ENCODE peak calls at places on chromosomes 16 and 17, in nine cellular contexts. A, R, O, B, J, W, P, G and I are unnamed samples.

GRCh38 chr17:245611-246010 is 64.2 kb upstream of the DOC2B start:
- DNase-seq in B (no peak), A (no peak), J (no peak), O (no peak), G (no peak), W (no peak), R (no peak), P (no peak), I (no peak)

GRCh38 chr16:88764913-88765349 is 20.1 kb downstream of the PIEZO1 start:
- DNase-seq in O (no peak), R (no peak), A (no peak), J (no peak), G (no peak), B (no peak), W (no peak), P (no peak), I (no peak)

GRCh38 chr17:46742539-46743270 is 75.8 kb downstream of the WNT3 start:
- DNase-seq in B (peak), W (peak), P (no peak), A (peak), O (no peak), J (no peak), R (peak), G (no peak), I (peak)

GRCh38 chr16:23823475-23824407 is 12.0 kb upstream of the PRKCB start:
- DNase-seq in B (no peak), O (no peak), R (no peak), G (no peak), P (no peak), W (no peak), A (no peak), J (no peak), I (no peak)

GRCh38 chr16:73054131-73054496 is 6.2 kb upstream of the ZFHX3 start:
- DNase-seq in O (no peak), R (no peak), G (no peak), P (no peak), B (no peak), W (no peak), J (no peak), A (no peak), I (peak)

GRCh38 chr17:7097940-7098339 is 16.7 kb downstream of the ASGR2 start:
- DNase-seq in O (no peak), G (no peak), B (no peak), J (no peak), P (no peak), R (no peak), W (no peak), A (no peak), I (no peak)

GRCh38 chr16:50335198-50335958 is 33.4 kb downstream of the BRD7 start:
- DNase-seq in R (no peak), B (no peak), J (no peak), G (no peak), W (no peak), P (no peak), A (no peak), O (no peak), I (no peak)

GRCh38 chr17:58330997-58331814 is 2.6 kb upstream of the TSPOAP1 start:
- DNase-seq in O (no peak), W (no peak), J (no peak), P (peak), R (peak), A (no peak), G (no peak), B (no peak), I (no peak)

GRCh38 chr17:82333279-82334171 is at the start of gene SECTM1:
- DNase-seq in G (peak), J (no peak), R (peak), O (no peak), A (no peak), P (no peak), W (no peak), B (peak), I (peak)

GRCh38 chr17:20935740-20936139 is 107.1 kb downstream of the USP22 start:
- DNase-seq in W (peak), O (no peak), J (no peak), G (no peak), P (no peak), B (peak), A (peak), R (no peak), I (peak)

GRCh38 chr17:48358203-48358602 is 71.8 kb downstream of the SKAP1 start:
- DNase-seq in R (no peak), O (peak), J (no peak), B (no peak), G (no peak), W (no peak), P (no peak), A (no peak), I (no peak)

GRCh38 chr16:15401972-15402371 is 6.4 kb downstream of the MPV17L start:
- DNase-seq in A (no peak), R (no peak), P (no peak), J (no peak), O (no peak), B (no peak), G (no peak), W (no peak), I (no peak)

GRCh38 chr17:81527591-81528383 is at the start of gene FSCN2:
- DNase-seq in R (no peak), A (no peak), P (no peak), B (no peak), J (no peak), O (peak), G (no peak), W (no peak), I (peak)

GRCh38 chr16:71467810-71468209 is 5.8 kb upstream of the ZNF23 start:
- DNase-seq in A (peak), B (no peak), G (no peak), R (peak), J (peak), W (no peak), O (no peak), P (peak), I (peak)

GRCh38 chr16:85332175-85332574 is 219.9 kb upstream of the CIBAR2 start:
- DNase-seq in G (no peak), B (no peak), A (no peak), P (no peak), O (no peak), W (no peak), J (no peak), R (no peak), I (no peak)

GRCh38 chr16:84547539-84548058 is 43.1 kb upstream of the MEAK7 start:
- DNase-seq in O (peak), G (no peak), W (no peak), P (no peak), B (no peak), J (no peak), A (no peak), R (peak), I (no peak)

GRCh38 chr16:85065099-85065498 is 37.5 kb downstream of the KIAA0513 start:
- DNase-seq in W (no peak), B (no peak), R (no peak), O (no peak), A (no peak), J (no peak), G (no peak), P (no peak), I (no peak)

GRCh38 chr17:10727192-10727591 is 2.6 kb downstream of the TMEM220 start:
- DNase-seq in A (no peak), P (no peak), W (no peak), B (no peak), G (no peak), J (no peak), R (no peak), O (no peak), I (no peak)

GRCh38 chr17:55159251-55159650 is 105.5 kb upstream of the HLF start:
- DNase-seq in O (no peak), B (peak), P (no peak), R (no peak), J (no peak), W (no peak), G (no peak), A (no peak), I (no peak)

GRCh38 chr16:69306031-69306430 is 5.1 kb upstream of the VPS4A start:
- DNase-seq in O (peak), P (no peak), R (no peak), J (no peak), B (peak), A (no peak), W (no peak), G (no peak), I (no peak)

GRCh38 chr16:30534368-30535105 is at the start of gene ZNF747:
- DNase-seq in R (peak), G (peak), J (peak), P (peak), O (peak), B (peak), A (peak), W (no peak), I (peak)

GRCh38 chr17:77526728-77527355 is 386.1 kb downstream of the SEC14L1 start:
- DNase-seq in R (no peak), W (no peak), J (no peak), P (no peak), A (no peak), G (no peak), O (no peak), B (no peak), I (no peak)

GRCh38 chr17:82502207-82502606 is 17.3 kb upstream of the FOXK2 start:
- DNase-seq in O (no peak), A (no peak), R (no peak), G (no peak), B (peak), W (no peak), J (no peak), P (no peak), I (no peak)

GRCh38 chr16:11052080-11052808 is 107.9 kb downstream of the CLEC16A start:
- DNase-seq in B (no peak), G (no peak), A (no peak), R (peak), W (no peak), O (no peak), J (no peak), P (peak), I (no peak)

GRCh38 chr17:81200695-81201580 is 21.8 kb downstream of the CEP131 start:
- DNase-seq in G (no peak), P (no peak), J (no peak), O (peak), W (peak), B (peak), R (peak), A (peak), I (peak)

GRCh38 chr16:11079657-11080187 is 135.4 kb downstream of the CLEC16A start:
- DNase-seq in A (peak), P (no peak), R (no peak), J (no peak), W (peak), B (peak), O (peak), G (no peak), I (peak)

GRCh38 chr17:6365187-6365943 is 69.6 kb downstream of the AIPL1 start:
- DNase-seq in P (no peak), J (no peak), W (no peak), B (peak), R (peak), G (peak), O (no peak), A (no peak), I (no peak)

GRCh38 chr17:4806420-4806769 is 557 bp upstream of the PLD2 start:
- DNase-seq in W (no peak), G (no peak), J (no peak), A (no peak), B (no peak), O (peak), R (no peak), P (no peak), I (no peak)